ENCODE peak calls at places on chromosomes 11 and 22, in ten cellular contexts. D, J, O, P, G, Y, C, V, K and H are unnamed samples.

GRCh38 chr22:45551310-45552016 is 48.8 kb downstream of the FBLN1 start:
- DNase-seq in D (peak), J (peak), O (no peak), P (peak), G (no peak), Y (no peak), C (no peak), V (no peak), K (peak), H (no peak)

GRCh38 chr11:124970925-124971324 is 16.9 kb downstream of the CCDC15 start:
- DNase-seq in D (peak), J (no peak), O (no peak), P (peak), G (no peak), Y (peak), C (peak), V (no peak), K (peak), H (no peak)

GRCh38 chr11:76628408-76628947 is 42.1 kb downstream of the LRRC32 start:
- DNase-seq in D (no peak), J (no peak), O (no peak), P (no peak), G (no peak), Y (no peak), C (no peak), V (no peak), K (no peak), H (no peak)

GRCh38 chr11:64348611-64349387 is 8.8 kb downstream of the CCDC88B start:
- DNase-seq in D (no peak), J (no peak), O (no peak), P (no peak), G (no peak), Y (no peak), C (no peak), V (no peak), K (no peak), H (no peak)

GRCh38 chr22:45608763-45609180 is 62.9 kb upstream of the ATXN10 start:
- DNase-seq in D (peak), J (no peak), O (no peak), P (peak), G (no peak), Y (peak), C (peak), V (no peak), K (peak), H (peak)

GRCh38 chr11:77602385-77603105 is 12.8 kb downstream of the AQP11 start:
- DNase-seq in D (peak), J (no peak), O (no peak), P (peak), G (no peak), Y (peak), C (peak), V (no peak), K (peak), H (peak)

GRCh38 chr11:126716456-126717083 is 284.0 kb downstream of the KIRREL3 start:
- DNase-seq in D (peak), J (peak), O (peak), P (peak), G (no peak), Y (no peak), C (peak), V (no peak), K (no peak), H (peak)

GRCh38 chr22:17430298-17430900 is 61.1 kb downstream of the CECR2 start:
- DNase-seq in D (peak), J (no peak), O (no peak), P (no peak), G (no peak), Y (peak), C (no peak), V (no peak), K (no peak), H (no peak)

GRCh38 chr11:62057069-62057468 is 66.7 kb upstream of the INCENP start:
- DNase-seq in D (no peak), J (no peak), O (no peak), P (no peak), G (no peak), Y (no peak), C (no peak), V (no peak), K (no peak), H (no peak)

GRCh38 chr11:113773092-113773415 is 438 bp downstream of the ZW10 start:
- DNase-seq in D (no peak), J (no peak), O (no peak), P (no peak), G (peak), Y (no peak), C (peak), V (no peak), K (peak), H (no peak)

GRCh38 chr11:73530109-73530508 is 67.8 kb downstream of the FAM168A start:
- DNase-seq in D (peak), J (no peak), O (no peak), P (no peak), G (no peak), Y (no peak), C (no peak), V (no peak), K (no peak), H (no peak)

GRCh38 chr22:41821449-41822030 is 11.4 kb upstream of the SREBF2 start:
- DNase-seq in D (no peak), J (no peak), O (no peak), P (no peak), G (no peak), Y (no peak), C (no peak), V (no peak), K (no peak), H (no peak)

GRCh38 chr11:102243399-102243884 is 73.8 kb upstream of the BIRC3 start:
- DNase-seq in D (no peak), J (no peak), O (no peak), P (no peak), G (no peak), Y (no peak), C (no peak), V (no peak), K (no peak), H (no peak)

GRCh38 chr11:58334708-58335107 is 24.2 kb downstream of the OR5B17 start:
- DNase-seq in D (peak), J (no peak), O (no peak), P (peak), G (no peak), Y (peak), C (peak), V (no peak), K (peak), H (peak)

GRCh38 chr11:11078344-11078743 is 220.5 kb upstream of the ZBED5 start:
- DNase-seq in D (peak), J (no peak), O (no peak), P (peak), G (no peak), Y (no peak), C (peak), V (no peak), K (peak), H (no peak)

GRCh38 chr11:86174101-86175046 is 70.2 kb upstream of the EED start:
- DNase-seq in D (peak), J (no peak), O (no peak), P (peak), G (no peak), Y (peak), C (peak), V (no peak), K (peak), H (peak)

GRCh38 chr11:58580311-58580710 is 1.4 kb downstream of the ZFP91 start:
- DNase-seq in D (no peak), J (no peak), O (no peak), P (no peak), G (no peak), Y (no peak), C (no peak), V (no peak), K (no peak), H (no peak)

GRCh38 chr11:128776434-128777284 is 82.8 kb downstream of the FLI1 start:
- DNase-seq in D (peak), J (peak), O (no peak), P (peak), G (no peak), Y (no peak), C (peak), V (peak), K (no peak), H (no peak)

GRCh38 chr11:69983571-69983877 is 94.6 kb upstream of the ANO1 start:
- DNase-seq in D (no peak), J (no peak), O (no peak), P (no peak), G (no peak), Y (no peak), C (no peak), V (no peak), K (no peak), H (no peak)

GRCh38 chr11:86818466-86819282 is 18.3 kb downstream of the PRSS23 start:
- DNase-seq in D (peak), J (no peak), O (peak), P (peak), G (no peak), Y (no peak), C (peak), V (no peak), K (peak), H (peak)

GRCh38 chr22:37747090-37747714 is 50.4 kb downstream of the TRIOBP start:
- DNase-seq in D (peak), J (no peak), O (no peak), P (peak), G (no peak), Y (no peak), C (peak), V (no peak), K (peak), H (no peak)

GRCh38 chr11:2770556-2771301 is 70.9 kb upstream of the KCNQ1OT1 start:
- DNase-seq in D (no peak), J (no peak), O (no peak), P (no peak), G (peak), Y (no peak), C (no peak), V (no peak), K (no peak), H (no peak)

GRCh38 chr11:115132829-115133228 is 371.4 kb downstream of the CADM1 start:
- DNase-seq in D (peak), J (no peak), O (no peak), P (no peak), G (no peak), Y (no peak), C (no peak), V (peak), K (no peak), H (no peak)

GRCh38 chr11:61632096-61632495 is 48.1 kb upstream of the DAGLA start:
- DNase-seq in D (no peak), J (no peak), O (no peak), P (no peak), G (no peak), Y (no peak), C (no peak), V (no peak), K (no peak), H (no peak)

GRCh38 chr11:2213890-2214526 is 42.4 kb upstream of the TH start:
- DNase-seq in D (no peak), J (no peak), O (no peak), P (no peak), G (no peak), Y (no peak), C (no peak), V (no peak), K (no peak), H (no peak)

GRCh38 chr11:62004473-62004872 is 37.0 kb upstream of the FTH1 start:
- DNase-seq in D (peak), J (peak), O (no peak), P (peak), G (peak), Y (peak), C (peak), V (peak), K (no peak), H (peak)

GRCh38 chr11:111555255-111555654 is 14.7 kb downstream of the LAYN start:
- DNase-seq in D (no peak), J (no peak), O (no peak), P (no peak), G (no peak), Y (no peak), C (peak), V (no peak), K (peak), H (peak)

GRCh38 chr11:63999349-64000025 is 13.2 kb downstream of the OTUB1 start:
- DNase-seq in D (no peak), J (no peak), O (peak), P (peak), G (peak), Y (no peak), C (no peak), V (peak), K (peak), H (peak)

GRCh38 chr11:77377734-77378133 is 76.2 kb upstream of the GDPD4 start:
- DNase-seq in D (no peak), J (no peak), O (no peak), P (peak), G (no peak), Y (no peak), C (peak), V (no peak), K (no peak), H (no peak)

GRCh38 chr11:35590412-35590811 is 27.8 kb upstream of the FJX1 start:
- DNase-seq in D (peak), J (no peak), O (no peak), P (no peak), G (no peak), Y (no peak), C (peak), V (no peak), K (no peak), H (no peak)

GRCh38 chr22:27990879-27991278 is 71.8 kb upstream of the PITPNB start:
- DNase-seq in D (peak), J (no peak), O (no peak), P (peak), G (no peak), Y (no peak), C (peak), V (no peak), K (no peak), H (no peak)

GRCh38 chr11:9820260-9820659 is 156.4 kb downstream of the SWAP70 start:
- DNase-seq in D (no peak), J (no peak), O (no peak), P (no peak), G (no peak), Y (no peak), C (no peak), V (no peak), K (peak), H (no peak)

GRCh38 chr11:10309163-10310093 is 4.6 kb downstream of the ADM start:
- DNase-seq in D (peak), J (peak), O (peak), P (peak), G (peak), Y (no peak), C (peak), V (no peak), K (peak), H (no peak)

GRCh38 chr11:271316-271715 is 6.9 kb upstream of the NLRP6 start:
- DNase-seq in D (no peak), J (no peak), O (no peak), P (no peak), G (no peak), Y (no peak), C (no peak), V (no peak), K (no peak), H (no peak)

GRCh38 chr22:40212126-40212525 is 34.4 kb downstream of the TNRC6B start:
- DNase-seq in D (no peak), J (no peak), O (no peak), P (no peak), G (no peak), Y (peak), C (no peak), V (no peak), K (no peak), H (no peak)